ENCODE peak calls at places on chromosomes 3 and 15, in four cellular contexts. I, B, H and D are unnamed samples.

GRCh38 chr3:150443331-150443741 is 35.2 kb downstream of the TSC22D2 start:
- DNase-seq in B (no peak), I (peak), H (no peak), D (no peak)

GRCh38 chr15:59689626-59690236 is 611 bp upstream of the BNIP2 start:
- DNase-seq in I (peak), H (peak), B (peak), D (no peak)

GRCh38 chr15:56772868-56773639 is 39.7 kb upstream of the ZNF280D start:
- DNase-seq in B (no peak), I (peak), H (no peak), D (no peak)

GRCh38 chr3:51396401-51396800 is 5.3 kb downstream of the RBM15B start:
- DNase-seq in H (no peak), I (no peak), B (no peak), D (no peak)

GRCh38 chr15:91100561-91101355 is 701 bp downstream of the SV2B start:
- DNase-seq in I (peak), H (no peak), B (no peak), D (no peak)

GRCh38 chr15:70062321-70062956 is 35.3 kb downstream of the TLE3 start:
- DNase-seq in B (no peak), I (peak), H (peak), D (no peak)

GRCh38 chr3:152299243-152299976 is 30.7 kb downstream of the MBNL1 start:
- DNase-seq in H (no peak), I (no peak), B (no peak), D (no peak)

GRCh38 chr15:88623632-88624031 is 2.5 kb downstream of the AEN start:
- DNase-seq in B (no peak), H (no peak), I (no peak), D (no peak)

GRCh38 chr3:138608322-138609214 is at the start of gene FAIM:
- DNase-seq in H (peak), I (peak), B (peak), D (peak)

GRCh38 chr3:120174811-120175210 is 80.6 kb upstream of the GSK3B start:
- DNase-seq in B (no peak), H (no peak), I (no peak), D (no peak)

GRCh38 chr15:28101983-28102441 is 2.9 kb upstream of the OCA2 start:
- DNase-seq in H (no peak), B (no peak), I (no peak), D (no peak)

GRCh38 chr3:42263354-42264346 is 2.3 kb downstream of the CCK start:
- DNase-seq in I (no peak), H (no peak), B (no peak), D (peak)

GRCh38 chr3:194298331-194299227 is 52.5 kb downstream of the CPN2 start:
- DNase-seq in H (no peak), B (no peak), I (no peak), D (no peak)

GRCh38 chr3:112640864-112641751 is at the start of gene CCDC80:
- DNase-seq in I (peak), H (peak), B (no peak), D (no peak)